ENCODE peak calls at places on chromosomes 1 and 21, in four cellular contexts. M is astrocyte of the cerebellum, K is A549, X is IMR-90. W is an unnamed sample.

GRCh38 chr1:151841141-151841540 is 1.5 kb upstream of the C2CD4D start:
- DNase-seq in M (peak), K (no peak), X (peak), W (peak)

GRCh38 chr1:242427519-242427918 is 97.0 kb downstream of the PLD5 start:
- DNase-seq in M (no peak), X (no peak), K (no peak), W (no peak)

GRCh38 chr1:983736-984475 is 2.0 kb upstream of the PERM1 start:
- DNase-seq in X (no peak), K (no peak), M (no peak), W (no peak)

GRCh38 chr1:154405762-154406571 is 824 bp downstream of the IL6R start:
- DNase-seq in K (peak), M (no peak), X (peak), W (no peak)

GRCh38 chr21:29034678-29035077 is 10.2 kb downstream of the USP16 start:
- DNase-seq in M (no peak), K (no peak), X (no peak), W (no peak)

GRCh38 chr1:62389531-62389930 is 47.3 kb upstream of the USP1 start:
- DNase-seq in M (no peak), X (no peak), K (no peak), W (no peak)

GRCh38 chr1:182795563-182796228 is 6.1 kb downstream of the NPL start:
- DNase-seq in M (no peak), X (no peak), K (peak), W (peak)

GRCh38 chr1:223886516-223886921 is 40.8 kb upstream of the TP53BP2 start:
- DNase-seq in M (no peak), X (no peak), K (no peak), W (no peak)

GRCh38 chr21:20443558-20444155 is 554.6 kb upstream of the NCAM2 start:
- DNase-seq in X (no peak), M (no peak), K (peak), W (no peak)

GRCh38 chr1:75999034-75999433 is 66.8 kb upstream of the ASB17 start:
- DNase-seq in M (no peak), K (no peak), X (no peak), W (no peak)

DNA sequence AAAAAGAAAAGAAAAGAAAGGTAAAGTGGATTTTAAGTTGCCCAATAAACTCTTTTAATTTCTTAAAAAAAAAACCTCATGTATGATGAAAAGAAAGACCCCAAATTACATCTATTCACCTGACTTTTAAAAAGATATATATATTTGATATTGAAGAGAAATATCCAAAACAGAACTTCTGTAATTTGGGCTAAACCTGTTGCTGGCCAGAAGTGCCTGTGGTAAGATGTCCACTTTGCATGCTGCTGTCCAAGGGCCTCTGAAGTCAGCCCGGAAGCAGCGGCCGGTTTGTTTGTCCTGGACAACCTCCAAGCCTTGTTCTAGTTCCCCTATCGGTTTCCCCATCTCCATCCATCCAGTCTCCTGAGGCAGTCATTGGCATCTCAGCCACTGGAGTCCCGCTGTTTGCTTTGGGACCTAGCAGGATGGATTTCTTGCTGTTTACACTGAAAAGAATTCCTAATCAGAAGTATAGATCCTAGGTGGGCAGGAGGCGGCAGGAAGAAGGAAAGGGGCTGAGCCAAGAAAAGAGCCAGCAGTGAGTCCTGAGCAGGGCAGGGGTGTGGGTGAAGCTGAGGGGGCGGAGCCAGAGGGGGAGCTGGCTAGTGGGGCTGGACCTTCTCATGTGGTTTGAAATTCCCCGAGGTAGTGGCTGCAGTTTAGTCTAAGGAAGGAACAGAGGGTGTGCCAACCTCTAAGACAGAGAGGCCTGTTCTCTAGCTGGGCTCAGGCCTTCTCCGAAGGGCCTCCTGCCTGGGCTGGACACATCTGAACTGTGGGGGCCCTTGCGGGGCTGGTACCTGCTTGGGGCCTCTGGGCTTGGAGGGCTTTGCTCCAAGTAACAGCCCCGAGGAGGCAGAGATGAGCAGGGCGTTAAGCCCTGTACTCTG is 3.3 kb downstream of the NCMAP start:
- DNase-seq in M (peak), X (peak), K (peak), W (no peak)
- H3K4me3 ChIP-seq in M (no peak), X (no peak), K (no peak), W (no peak)

GRCh38 chr1:55211456-55211855 is 3.7 kb downstream of the USP24 start:
- DNase-seq in M (no peak), K (no peak), X (peak), W (no peak)
- H3K4me3 ChIP-seq in M (no peak), K (no peak), X (no peak), W (no peak)

GRCh38 chr1:44346184-44346583 is 8.9 kb downstream of the ERI3 start:
- DNase-seq in K (no peak), M (no peak), X (no peak), W (no peak)

GRCh38 chr1:44345187-44345775 is 9.8 kb downstream of the ERI3 start:
- DNase-seq in M (no peak), X (no peak), K (no peak), W (no peak)

GRCh38 chr1:44351289-44351688 is 3.8 kb downstream of the ERI3 start:
- DNase-seq in M (no peak), X (no peak), K (no peak), W (no peak)

GRCh38 chr1:44348046-44348628 is 6.9 kb downstream of the ERI3 start:
- DNase-seq in K (no peak), X (no peak), M (no peak), W (no peak)

DNA sequence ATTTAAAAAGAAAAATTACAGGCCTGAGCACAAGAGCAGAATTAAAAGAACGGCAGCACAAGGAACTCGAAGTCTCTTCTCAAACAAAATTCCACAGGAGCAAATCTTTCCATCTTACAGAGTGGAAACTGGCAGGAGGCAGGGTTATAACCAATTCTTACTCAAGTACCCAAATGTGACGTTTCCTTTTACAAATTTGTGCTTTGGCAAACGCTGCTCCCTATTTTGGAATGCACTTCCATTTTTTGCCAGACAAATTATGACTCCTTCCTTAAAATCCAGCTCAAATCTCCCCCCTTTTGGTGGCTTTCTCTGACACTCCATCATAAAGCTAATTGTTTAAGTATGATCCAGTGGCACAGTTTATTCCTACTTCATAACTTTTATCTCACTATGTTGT is 7.8 kb downstream of the ERI3 start:
- DNase-seq in M (no peak), X (no peak), K (no peak), W (no peak)
- H3K4me3 ChIP-seq in M (no peak), X (no peak), K (no peak), W (no peak)

GRCh38 chr1:23168462-23169218 is at the start of gene LUZP1:
- DNase-seq in K (peak), M (peak), X (peak), W (peak)

GRCh38 chr1:23169727-23170335 is 1.2 kb upstream of the LUZP1 start:
- DNase-seq in K (peak), X (peak), M (no peak), W (no peak)

GRCh38 chr1:23168079-23168461 is 586 bp downstream of the LUZP1 start:
- DNase-seq in X (no peak), M (no peak), K (no peak), W (no peak)

GRCh38 chr1:23167353-23168078 is 1.1 kb downstream of the LUZP1 start:
- DNase-seq in M (peak), X (peak), K (no peak), W (peak)

DNA sequence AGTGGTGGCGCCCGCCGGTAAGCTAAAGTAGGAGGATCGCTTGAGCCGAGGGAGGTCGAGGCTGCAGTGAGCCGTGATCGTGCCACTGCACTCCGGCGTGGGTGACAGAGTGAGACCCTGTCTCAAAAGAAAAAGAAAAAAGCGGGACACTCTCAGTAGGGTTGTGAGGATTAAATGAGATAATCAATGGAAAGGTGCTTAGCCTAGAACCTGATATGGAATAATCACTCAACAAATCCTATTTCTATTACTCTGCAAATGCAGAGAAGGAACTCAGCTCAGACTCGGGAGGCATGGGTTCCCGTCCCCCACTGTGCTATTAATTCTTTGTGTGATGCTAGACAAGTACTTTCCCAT is 541 bp upstream of the LUZP1 start:
- DNase-seq in M (no peak), K (no peak), X (no peak), W (no peak)
- H3K4me3 ChIP-seq in M (peak), K (no peak), X (no peak), W (no peak)

GRCh38 chr1:215636258-215636965 is 69.3 kb downstream of the KCTD3 start:
- DNase-seq in X (peak), K (no peak), M (peak), W (no peak)
- H3K4me3 ChIP-seq in X (no peak), K (no peak), M (no peak), W (no peak)

DNA sequence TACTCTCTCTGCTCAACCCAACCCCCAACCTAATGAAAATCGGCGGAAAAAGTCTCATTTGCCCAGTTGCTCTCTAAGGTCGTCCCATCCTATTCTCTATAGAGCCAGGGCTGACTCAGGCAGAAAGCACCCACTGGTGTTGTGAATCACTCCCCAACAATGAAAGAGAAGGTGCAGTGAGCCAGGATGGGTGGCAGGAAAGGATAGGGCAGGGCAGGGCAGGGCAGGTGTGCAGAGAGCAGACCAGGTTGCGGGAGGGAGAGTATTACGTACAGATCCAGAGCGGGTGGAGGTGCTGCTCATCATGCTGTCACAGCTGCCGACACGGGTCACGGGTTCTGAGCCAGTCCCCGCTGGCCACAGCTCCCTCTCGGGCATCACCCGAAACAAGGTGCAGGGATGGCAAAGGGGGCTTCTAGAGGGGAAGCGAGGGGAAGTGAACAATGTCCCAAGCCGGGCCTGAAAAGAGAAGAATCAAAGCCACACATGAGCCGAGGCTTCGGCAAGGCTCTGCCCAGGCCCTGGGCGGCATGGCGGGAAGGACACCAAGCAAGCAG is 5.3 kb downstream of the C1orf116 start:
- DNase-seq in X (peak), K (peak), M (no peak), W (no peak)
- H3K4me3 ChIP-seq in X (no peak), K (no peak), M (no peak), W (no peak)

GRCh38 chr21:15775291-15775690 is 45.5 kb downstream of the USP25 start:
- DNase-seq in M (no peak), X (no peak), K (no peak), W (no peak)

GRCh38 chr21:15772654-15773053 is 42.9 kb downstream of the USP25 start:
- DNase-seq in M (no peak), X (peak), K (no peak), W (no peak)

GRCh38 chr21:15771311-15771710 is 41.5 kb downstream of the USP25 start:
- DNase-seq in M (no peak), X (no peak), K (no peak), W (no peak)

GRCh38 chr21:15775981-15776380 is 46.2 kb downstream of the USP25 start:
- DNase-seq in K (no peak), M (peak), X (peak), W (peak)

GRCh38 chr21:15774590-15774989 is 44.8 kb downstream of the USP25 start:
- DNase-seq in K (no peak), X (peak), M (no peak), W (no peak)
- H3K4me3 ChIP-seq in K (no peak), X (no peak), M (no peak), W (no peak)

GRCh38 chr1:113887776-113888175 is 395 bp upstream of the BCL2L15 start:
- DNase-seq in K (peak), X (no peak), M (no peak), W (peak)

GRCh38 chr1:113893267-113893666 is 5.9 kb upstream of the BCL2L15 start:
- DNase-seq in K (no peak), M (no peak), X (no peak), W (no peak)

GRCh38 chr1:113890816-113891215 is 3.4 kb upstream of the BCL2L15 start:
- DNase-seq in X (no peak), M (no peak), K (no peak), W (no peak)

GRCh38 chr1:113895084-113895483 is 7.7 kb upstream of the BCL2L15 start:
- DNase-seq in K (no peak), M (no peak), X (no peak), W (no peak)

GRCh38 chr1:113891631-113892220 is 4.3 kb upstream of the BCL2L15 start:
- DNase-seq in K (no peak), M (no peak), X (no peak), W (no peak)
- H3K4me3 ChIP-seq in K (no peak), M (no peak), X (no peak), W (no peak)

DNA sequence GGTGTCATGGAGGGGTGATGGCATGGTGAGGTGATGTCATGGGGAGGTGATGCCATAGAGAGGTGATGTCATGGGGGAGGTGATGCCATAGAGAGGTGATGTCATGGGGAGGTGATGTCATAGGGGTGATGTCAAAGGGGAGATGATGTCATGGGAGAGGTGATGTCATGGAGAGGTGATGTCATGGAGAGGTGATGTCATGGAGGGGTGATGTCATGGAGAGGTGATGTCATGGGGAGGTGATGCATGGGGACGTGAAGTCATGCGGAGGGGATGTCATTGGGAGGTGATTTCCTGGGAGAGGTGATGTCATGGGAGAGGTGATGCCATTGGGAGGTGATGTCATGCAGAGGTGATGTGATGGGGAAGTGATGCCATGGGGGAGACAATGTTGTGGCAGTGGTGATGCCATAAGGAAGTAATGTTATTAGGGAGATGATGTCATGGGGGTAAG is 92.1 kb upstream of the C1orf174 start:
- DNase-seq in M (no peak), K (peak), X (peak), W (no peak)
- H3K4me3 ChIP-seq in M (no peak), K (no peak), X (no peak), W (no peak)

GRCh38 chr1:67830928-67831596 is 2.2 kb downstream of the GNG12 start:
- DNase-seq in K (no peak), X (no peak), M (no peak), W (no peak)

GRCh38 chr1:67833595-67833926 is 294 bp upstream of the GNG12 start:
- DNase-seq in X (peak), K (no peak), M (no peak), W (no peak)

GRCh38 chr1:67834246-67834877 is 1.1 kb upstream of the GNG12 start:
- DNase-seq in M (no peak), K (no peak), X (no peak), W (no peak)

GRCh38 chr1:67831850-67832513 is 1.3 kb downstream of the GNG12 start:
- DNase-seq in M (peak), X (peak), K (peak), W (peak)

DNA sequence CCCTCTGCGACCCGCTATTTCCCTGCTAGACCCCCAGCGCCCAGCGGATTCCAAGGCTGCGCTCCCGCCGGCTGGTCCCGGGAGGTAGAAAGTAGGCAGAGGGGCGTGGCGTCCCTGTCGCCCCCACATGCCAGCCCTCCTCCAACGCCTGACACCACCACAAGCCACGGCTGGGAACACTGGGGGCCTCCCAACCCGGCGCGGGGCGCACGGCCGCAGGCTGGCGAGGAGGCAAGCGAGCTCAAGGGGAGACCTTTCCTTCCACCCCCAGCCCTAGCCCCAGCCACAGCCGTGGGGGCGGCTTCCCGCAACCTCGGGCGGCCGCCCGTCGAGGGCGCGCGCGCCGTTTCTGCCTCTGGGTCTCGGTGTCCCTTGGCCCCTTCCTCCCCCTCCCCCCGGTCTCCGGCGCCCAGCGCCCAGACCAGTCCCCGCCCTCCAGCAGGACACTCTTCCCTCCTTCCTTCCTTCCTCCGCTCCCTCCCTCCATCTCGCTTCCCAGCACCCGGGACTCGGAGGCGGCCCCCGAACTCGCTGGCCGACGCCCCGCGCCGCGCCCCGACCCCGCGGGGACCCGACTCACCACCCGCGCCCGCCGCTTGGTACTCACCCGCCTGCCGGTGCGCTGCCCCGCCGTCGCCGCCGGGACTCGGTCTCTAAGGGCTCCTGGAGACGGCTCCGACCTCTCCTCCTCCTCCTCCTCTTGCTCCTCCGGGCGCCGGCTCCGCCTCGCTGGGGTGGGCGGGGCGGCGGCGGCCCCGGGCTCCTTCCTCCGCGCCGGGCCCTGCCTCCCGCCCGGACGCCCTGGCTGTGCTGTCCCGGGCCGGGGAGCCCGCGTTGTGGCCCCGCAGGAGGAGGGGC is at the start of gene GNG12:
- DNase-seq in M (peak), K (peak), X (peak), W (peak)
- H3K4me3 ChIP-seq in M (peak), K (peak), X (peak), W (peak)